ENCODE peak calls at places on chromosomes 13 and 19, in ten cellular contexts. E is fibroblast of lung, W is sigmoid colon, H is left ventricle myocardium inferior, A is IMR-90, J is tibial artery, B is tibial nerve, T is GM23338, I is aorta, M is brain microvascular endothelial cell. X is an unnamed sample.

GRCh38 chr19:44757735-44758505 is 9.4 kb downstream of the BCL3 start:
- DNase-seq in B (peak), M (no peak), T (peak), H (peak), I (peak), J (peak), W (peak), A (peak), E (peak), X (peak)

GRCh38 chr19:29643361-29643935 is 21.8 kb upstream of the PLEKHF1 start:
- DNase-seq in A (no peak), I (no peak), T (no peak), H (no peak), B (no peak), J (no peak), W (peak), E (no peak), M (no peak), X (no peak)

GRCh38 chr13:33862006-33862405 is 44.1 kb downstream of the RFC3 start:
- DNase-seq in E (no peak), J (no peak), M (no peak), W (no peak), T (no peak), I (no peak), A (no peak), H (no peak), B (no peak), X (no peak)

GRCh38 chr19:28159065-28159464 is 1053.9 kb downstream of the UQCRFS1 start:
- DNase-seq in J (no peak), T (no peak), H (no peak), A (no peak), W (no peak), E (no peak), B (no peak), M (no peak), I (no peak), X (no peak)

GRCh38 chr13:48873598-48873997 is 102.1 kb upstream of the FNDC3A start:
- DNase-seq in I (no peak), H (no peak), M (no peak), J (no peak), A (peak), T (peak), W (no peak), E (peak), B (no peak), X (no peak)

GRCh38 chr13:95709101-95709500 is 32.2 kb downstream of the DNAJC3 start:
- DNase-seq in M (no peak), E (no peak), A (no peak), W (no peak), B (no peak), H (no peak), T (no peak), J (no peak), I (no peak), X (no peak)

GRCh38 chr19:10670187-10670586 is 16.0 kb downstream of the ILF3 start:
- DNase-seq in B (no peak), E (no peak), T (no peak), M (no peak), I (no peak), J (no peak), H (no peak), A (no peak), W (no peak), X (no peak)

GRCh38 chr19:39499082-39499642 is 415 bp downstream of the DLL3 start:
- DNase-seq in A (no peak), M (no peak), H (no peak), W (no peak), J (no peak), T (peak), I (no peak), B (no peak), E (peak), X (no peak)

GRCh38 chr13:51782026-51782710 is 21.8 kb downstream of the DHRS12 start:
- DNase-seq in W (no peak), E (no peak), J (no peak), B (no peak), T (no peak), A (no peak), M (no peak), H (no peak), I (no peak), X (no peak)

GRCh38 chr19:7863157-7863970 is 10.8 kb downstream of the PRR36 start:
- DNase-seq in I (no peak), J (no peak), E (no peak), A (no peak), M (no peak), W (no peak), B (no peak), T (peak), H (no peak), X (no peak)

GRCh38 chr19:6126335-6126974 is 9.0 kb upstream of the ACSBG2 start:
- DNase-seq in I (no peak), H (no peak), T (peak), J (no peak), W (no peak), A (peak), B (no peak), M (peak), E (peak), X (no peak)

GRCh38 chr13:45086484-45086883 is 33.8 kb upstream of the GTF2F2 start:
- DNase-seq in E (peak), J (no peak), I (no peak), A (peak), B (no peak), W (no peak), T (no peak), H (no peak), M (no peak), X (no peak)

GRCh38 chr19:12996542-12997094 is 1.3 kb downstream of the NFIX start:
- DNase-seq in B (no peak), M (no peak), E (no peak), J (no peak), T (peak), W (no peak), A (peak), I (peak), H (no peak), X (no peak)

GRCh38 chr13:40377783-40378182 is 288.7 kb downstream of the FOXO1 start:
- DNase-seq in A (no peak), J (no peak), B (no peak), M (peak), H (no peak), W (no peak), I (no peak), T (no peak), E (peak), X (no peak)

GRCh38 chr19:21835810-21836444 is at the start of gene ZNF43:
- DNase-seq in E (peak), A (peak), T (peak), J (peak), W (peak), H (peak), M (peak), B (peak), I (peak), X (peak)

GRCh38 chr19:7969560-7969949 is 26.1 kb upstream of the TIMM44 start:
- DNase-seq in J (no peak), T (peak), I (no peak), H (no peak), W (no peak), A (no peak), E (no peak), M (no peak), B (no peak), X (no peak)

GRCh38 chr19:17865364-17866311 is 5.9 kb downstream of the RPL18A start:
- DNase-seq in A (no peak), H (no peak), I (no peak), W (no peak), M (no peak), E (no peak), J (no peak), T (peak), B (no peak), X (peak)

GRCh38 chr13:53144826-53145225 is 116.2 kb downstream of the OLFM4 start:
- DNase-seq in B (no peak), A (no peak), E (no peak), H (no peak), W (no peak), M (no peak), T (no peak), I (no peak), J (no peak), X (no peak)

GRCh38 chr13:31614704-31615103 is 124.6 kb upstream of the RXFP2 start:
- DNase-seq in W (no peak), E (no peak), H (no peak), J (no peak), T (no peak), A (no peak), I (no peak), M (no peak), B (no peak), X (no peak)

GRCh38 chr19:21604351-21604926 is 99.0 kb downstream of the ZNF429 start:
- DNase-seq in M (no peak), T (peak), A (peak), W (no peak), B (no peak), J (no peak), E (peak), H (no peak), I (no peak), X (no peak)

GRCh38 chr19:45451181-45451849 is 16.5 kb upstream of the FOSB start:
- DNase-seq in A (peak), W (peak), M (peak), E (peak), J (peak), H (no peak), T (peak), I (peak), B (no peak), X (no peak)

GRCh38 chr13:35953537-35954206 is 177.5 kb downstream of the DCLK1 start:
- DNase-seq in J (peak), T (peak), I (peak), E (peak), M (peak), H (peak), B (peak), A (peak), W (peak), X (peak)

GRCh38 chr13:111945086-111945485 is 121.9 kb upstream of the SOX1 start:
- DNase-seq in M (no peak), H (no peak), A (no peak), I (no peak), E (no peak), W (no peak), T (no peak), J (no peak), B (no peak), X (no peak)

GRCh38 chr13:72221276-72221962 is 354.4 kb upstream of the DACH1 start:
- DNase-seq in H (no peak), M (no peak), W (no peak), T (peak), E (no peak), B (no peak), A (no peak), I (no peak), J (no peak), X (no peak)

GRCh38 chr19:49335071-49335783 is at the start of gene CD37:
- DNase-seq in H (no peak), A (no peak), W (no peak), M (no peak), J (peak), T (no peak), B (no peak), E (no peak), I (peak), X (peak)

GRCh38 chr19:29491995-29492577 is 33.7 kb upstream of the VSTM2B start:
- DNase-seq in I (no peak), T (no peak), A (no peak), E (no peak), W (peak), M (no peak), J (peak), B (no peak), H (no peak), X (no peak)

GRCh38 chr13:51156666-51157065 is 45.6 kb upstream of the C13orf42 start:
- DNase-seq in W (no peak), B (no peak), T (no peak), M (no peak), I (no peak), H (no peak), A (no peak), E (no peak), J (no peak), X (no peak)

GRCh38 chr19:50414850-50415660 is 3.7 kb upstream of the SPIB start:
- DNase-seq in J (peak), B (peak), E (peak), A (peak), W (peak), T (peak), H (peak), I (peak), M (peak), X (peak)

GRCh38 chr19:49680473-49681351 is 3.6 kb downstream of the PRMT1 start:
- DNase-seq in I (peak), M (peak), E (peak), T (peak), W (peak), B (peak), A (peak), H (peak), J (peak), X (peak)

GRCh38 chr13:113021391-113021790 is 52.4 kb downstream of the MCF2L start:
- DNase-seq in I (no peak), W (no peak), J (no peak), A (no peak), M (no peak), E (no peak), H (no peak), B (no peak), T (no peak), X (no peak)

GRCh38 chr13:113021811-113022210 is 52.8 kb downstream of the MCF2L start:
- DNase-seq in A (no peak), T (no peak), E (no peak), B (no peak), H (no peak), I (no peak), M (no peak), W (no peak), J (no peak), X (no peak)

GRCh38 chr13:113023217-113023597 is 54.2 kb downstream of the MCF2L start:
- DNase-seq in E (peak), T (peak), I (no peak), J (no peak), H (peak), W (no peak), A (no peak), B (no peak), M (peak), X (no peak)

GRCh38 chr13:113023694-113024430 is 54.8 kb downstream of the MCF2L start:
- DNase-seq in J (no peak), T (no peak), I (no peak), A (no peak), H (no peak), W (no peak), M (no peak), E (no peak), B (no peak), X (no peak)

DNA sequence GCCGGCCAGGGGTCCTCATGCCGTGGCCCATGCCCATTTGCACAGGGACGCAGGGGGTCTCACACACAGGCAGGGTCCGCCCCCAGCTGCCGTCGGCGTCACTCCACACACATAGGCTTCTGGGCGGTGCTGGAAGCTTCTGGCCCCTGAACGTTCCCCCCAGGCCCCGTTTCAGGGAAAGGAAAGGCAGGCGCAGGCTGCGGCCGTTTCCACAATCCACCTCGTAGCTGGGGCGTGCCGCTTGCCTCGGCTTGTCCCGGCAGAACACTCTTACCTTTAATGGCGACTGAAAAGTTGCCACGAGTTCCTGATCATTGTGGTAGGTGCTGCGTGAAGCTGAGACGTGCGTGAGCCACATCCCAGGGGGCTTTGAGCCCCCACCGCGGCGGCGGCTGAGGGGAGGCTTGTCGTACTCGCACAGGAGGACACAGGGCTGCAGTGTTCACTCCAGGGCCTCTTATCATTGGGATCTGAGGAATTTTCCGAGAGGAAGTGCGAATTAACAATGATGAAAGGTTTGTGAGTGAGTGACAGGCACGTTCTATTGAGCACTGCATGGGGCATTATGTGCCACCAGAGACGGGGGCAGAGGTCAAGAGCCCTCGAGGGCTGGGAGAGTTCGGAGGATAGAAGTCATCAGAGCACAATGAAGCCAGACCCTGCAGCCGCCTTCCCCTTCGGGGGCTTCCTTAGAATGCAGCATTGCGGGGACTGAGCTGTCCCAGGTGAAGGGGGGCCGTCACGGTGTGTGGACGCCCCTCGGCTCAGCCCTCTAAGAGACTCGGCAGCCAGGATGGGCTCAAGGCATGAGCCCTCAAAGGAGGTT is 53.6 kb downstream of the MCF2L start:
- DNase-seq in A (no peak), J (no peak), M (no peak), W (no peak), T (peak), I (no peak), E (no peak), B (no peak), H (no peak), X (no peak)
- H3K27ac ChIP-seq in A (no peak), J (no peak), M (no peak), W (no peak), T (peak), I (no peak), E (no peak), B (no peak), H (peak), X (no peak)

GRCh38 chr19:5036733-5037681 is 68.1 kb downstream of the KDM4B start:
- DNase-seq in E (peak), I (no peak), M (peak), T (no peak), H (peak), B (no peak), A (peak), W (peak), J (no peak), X (no peak)
- H3K27ac ChIP-seq in E (peak), I (no peak), M (peak), T (peak), H (peak), B (peak), A (no peak), W (peak), J (peak), X (peak)

GRCh38 chr13:50068508-50068907 is 53.3 kb downstream of the KCNRG start:
- DNase-seq in T (no peak), B (no peak), W (no peak), J (no peak), H (no peak), I (no peak), E (no peak), A (no peak), M (no peak), X (no peak)
- H3K27ac ChIP-seq in T (no peak), B (no peak), W (no peak), J (peak), H (no peak), I (no peak), E (no peak), A (peak), M (no peak), X (no peak)

GRCh38 chr19:37355901-37356300 is 15.0 kb upstream of the ZNF527 start:
- DNase-seq in M (no peak), I (no peak), E (no peak), W (no peak), H (no peak), J (no peak), A (no peak), T (no peak), B (no peak), X (no peak)
- H3K27ac ChIP-seq in M (no peak), I (no peak), E (no peak), W (no peak), H (no peak), J (no peak), A (no peak), T (no peak), B (no peak), X (no peak)

GRCh38 chr19:46904114-46905060 is 43.6 kb downstream of the ARHGAP35 start:
- DNase-seq in B (no peak), I (no peak), A (peak), W (peak), J (no peak), H (peak), E (peak), T (peak), M (peak), X (peak)
- H3K27ac ChIP-seq in B (peak), I (no peak), A (peak), W (peak), J (no peak), H (peak), E (peak), T (peak), M (peak), X (peak)

DNA sequence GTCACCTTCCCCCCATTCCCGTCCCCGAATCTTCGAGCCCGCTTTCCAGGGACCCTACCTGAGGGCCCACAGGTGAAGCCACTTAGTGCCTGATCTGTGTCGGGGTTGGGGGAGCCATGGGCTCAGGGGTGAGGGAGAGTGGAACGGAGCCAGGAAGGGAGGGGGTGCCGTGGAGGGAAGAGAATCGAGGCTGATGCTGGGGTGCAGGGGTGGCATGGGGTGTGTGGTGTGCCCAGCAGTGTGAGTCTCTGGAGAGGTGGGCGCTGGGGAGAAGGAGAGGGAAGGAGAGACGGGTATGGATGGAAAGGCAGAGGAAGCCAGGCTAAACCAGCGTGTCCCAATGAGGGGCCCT is 1.1 kb upstream of the HPN start:
- DNase-seq in W (no peak), I (no peak), B (no peak), M (no peak), J (no peak), T (no peak), A (no peak), E (no peak), H (no peak), X (no peak)
- H3K27ac ChIP-seq in W (peak), I (no peak), B (peak), M (no peak), J (no peak), T (peak), A (no peak), E (no peak), H (peak), X (peak)